ENCODE peak calls at places on chromosomes 2 and 18, in four cellular contexts. R, M, C and Q are unnamed samples.

GRCh38 chr2:66447676-66448075 is 12.8 kb downstream of the MEIS1 start:
- DNase-seq in R (peak), M (no peak), C (no peak), Q (no peak)

GRCh38 chr2:84731185-84731584 is 149.7 kb downstream of the TRABD2A start:
- DNase-seq in R (no peak), M (no peak), C (no peak), Q (no peak)

GRCh38 chr18:63878343-63878742 is 9.2 kb upstream of the SERPINB2 start:
- DNase-seq in R (no peak), M (no peak), C (no peak), Q (peak)

GRCh38 chr2:109265369-109265768 is 136.4 kb downstream of the SH3RF3 start:
- DNase-seq in R (no peak), M (no peak), C (no peak), Q (no peak)

GRCh38 chr2:105737980-105738657 is 6.6 kb upstream of the NCK2 start:
- DNase-seq in R (peak), M (no peak), C (no peak), Q (peak)

GRCh38 chr2:37839991-37840390 is 85.1 kb upstream of the RMDN2 start:
- DNase-seq in R (no peak), M (no peak), C (no peak), Q (no peak)

GRCh38 chr18:478679-479078 is 21.8 kb downstream of the COLEC12 start:
- DNase-seq in R (peak), M (no peak), C (peak), Q (peak)

GRCh38 chr2:201358684-201359083 is 1.5 kb upstream of the FLACC1 start:
- DNase-seq in R (peak), M (no peak), C (peak), Q (peak)

GRCh38 chr2:127932199-127932877 is 46.6 kb upstream of the AMMECR1L start:
- DNase-seq in R (peak), M (no peak), C (no peak), Q (peak)

GRCh38 chr2:160505236-160505635 is 11.6 kb upstream of the RBMS1 start:
- DNase-seq in R (no peak), M (no peak), C (no peak), Q (peak)

GRCh38 chr2:2933421-2933820 is 444.2 kb downstream of the EIPR1 start:
- DNase-seq in R (no peak), M (no peak), C (no peak), Q (no peak)

GRCh38 chr18:38611036-38611964 is 1045.7 kb upstream of the CELF4 start:
- DNase-seq in R (no peak), M (no peak), C (no peak), Q (no peak)

GRCh38 chr2:133972786-133973185 is 281.1 kb upstream of the MGAT5 start:
- DNase-seq in R (no peak), M (no peak), C (no peak), Q (peak)

GRCh38 chr2:32680937-32681336 is 53.1 kb downstream of the TTC27 start:
- DNase-seq in R (peak), M (no peak), C (no peak), Q (no peak)

GRCh38 chr18:34659579-34660517 is 50.2 kb upstream of the DTNA start:
- DNase-seq in R (peak), M (no peak), C (peak), Q (peak)

GRCh38 chr2:113896791-113897190 is 6.9 kb downstream of the ACTR3 start:
- DNase-seq in R (no peak), M (no peak), C (no peak), Q (no peak)

GRCh38 chr2:234135750-234136221 is 85.3 kb downstream of the SPP2 start:
- DNase-seq in R (peak), M (peak), C (no peak), Q (peak)

GRCh38 chr2:238290715-238291549 is 2.5 kb upstream of the PER2 start:
- DNase-seq in R (no peak), M (no peak), C (no peak), Q (no peak)

GRCh38 chr2:105328281-105329196 is 996 bp downstream of the TGFBRAP1 start:
- DNase-seq in R (peak), M (no peak), C (no peak), Q (peak)

GRCh38 chr18:12944724-12945123 is 3.1 kb upstream of the SEH1L start:
- DNase-seq in R (no peak), M (no peak), C (no peak), Q (no peak)

GRCh38 chr2:108139521-108139920 is 100.2 kb upstream of the SULT1C3 start:
- DNase-seq in R (peak), M (no peak), C (no peak), Q (peak)

GRCh38 chr2:50596521-50596920 is 435.4 kb downstream of the NRXN1 start:
- DNase-seq in R (no peak), M (no peak), C (no peak), Q (no peak)

GRCh38 chr2:163182764-163183354 is 344.3 kb upstream of the KCNH7 start:
- DNase-seq in R (peak), M (no peak), C (no peak), Q (peak)

GRCh38 chr18:55246278-55246677 is 287.0 kb upstream of the CCDC68 start:
- DNase-seq in R (no peak), M (no peak), C (no peak), Q (no peak)

GRCh38 chr2:222315443-222316121 is 16.8 kb upstream of the PAX3 start:
- DNase-seq in R (peak), M (no peak), C (no peak), Q (no peak)

GRCh38 chr2:5188636-5189035 is 503.5 kb upstream of the SOX11 start:
- DNase-seq in R (no peak), M (no peak), C (no peak), Q (peak)